ENCODE peak calls at places on chromosome 16, in seven cellular contexts. D, M, N, Z, F, A and E are unnamed samples.

GRCh38 chr16:72664122-72664479 is 383.8 kb downstream of the ZFHX3 start:
- ATAC-seq in M (no peak), N (no peak), A (no peak), F (no peak), D (no peak), Z (no peak), E (no peak)

GRCh38 chr16:23755484-23755809 is 621 bp downstream of the CHP2 start:
- ATAC-seq in F (no peak), Z (no peak), M (no peak), D (no peak), N (no peak), A (no peak), E (no peak)

GRCh38 chr16:85891776-85892166 is 7.2 kb upstream of the IRF8 start:
- ATAC-seq in A (no peak), M (no peak), D (no peak), N (no peak), F (no peak), Z (no peak), E (no peak)

GRCh38 chr16:54588026-54588425 is 301.4 kb upstream of the IRX3 start:
- ATAC-seq in A (no peak), D (no peak), N (no peak), F (no peak), Z (no peak), M (no peak), E (no peak)

GRCh38 chr16:22091721-22092120 is 620 bp upstream of the VWA3A start:
- ATAC-seq in F (no peak), N (no peak), A (no peak), Z (no peak), M (no peak), D (no peak), E (no peak)

GRCh38 chr16:86740817-86741799 is 162.8 kb downstream of the FOXL1 start:
- ATAC-seq in D (peak), Z (no peak), M (peak), F (no peak), N (no peak), A (peak), E (no peak)

GRCh38 chr16:28473714-28474265 is 1.7 kb upstream of the NPIPB7 start:
- ATAC-seq in M (no peak), A (no peak), D (no peak), N (no peak), F (peak), Z (no peak), E (peak)

GRCh38 chr16:70635356-70636016 is 10.9 kb upstream of the IL34 start:
- ATAC-seq in Z (no peak), D (no peak), A (no peak), N (no peak), F (no peak), M (peak), E (no peak)

GRCh38 chr16:30567991-30568638 is 3.4 kb downstream of the ZNF688 start:
- ATAC-seq in M (no peak), N (peak), Z (no peak), F (peak), A (no peak), D (no peak), E (peak)

GRCh38 chr16:17026600-17027242 is 444.0 kb downstream of the XYLT1 start:
- ATAC-seq in A (no peak), M (no peak), Z (no peak), D (no peak), N (no peak), F (peak), E (peak)

GRCh38 chr16:62041401-62041800 is 5.2 kb upstream of the CDH8 start:
- ATAC-seq in M (no peak), F (no peak), A (no peak), N (no peak), D (no peak), Z (peak), E (no peak)

GRCh38 chr16:762049-762513 is 1.5 kb downstream of the MSLN start:
- ATAC-seq in Z (peak), A (no peak), F (no peak), N (no peak), D (no peak), M (no peak), E (no peak)

GRCh38 chr16:19601083-19601976 is 45.8 kb downstream of the VPS35L start:
- ATAC-seq in D (no peak), N (no peak), F (no peak), A (no peak), M (no peak), Z (peak), E (no peak)

GRCh38 chr16:27169511-27170071 is 33.7 kb upstream of the KDM8 start:
- ATAC-seq in Z (peak), M (no peak), D (no peak), N (peak), A (no peak), F (peak), E (peak)

GRCh38 chr16:85083051-85083639 is 29.1 kb downstream of the CIBAR2 start:
- ATAC-seq in N (no peak), M (no peak), D (no peak), Z (no peak), A (no peak), F (peak), E (no peak)

GRCh38 chr16:3068486-3068885 is 3.0 kb downstream of the IL32 start:
- ATAC-seq in M (no peak), N (no peak), Z (peak), F (no peak), A (no peak), D (no peak), E (no peak)

GRCh38 chr16:73697336-73697735 is 599.3 kb upstream of the PSMD7 start:
- ATAC-seq in Z (no peak), D (no peak), F (no peak), A (no peak), N (no peak), M (no peak), E (no peak)